ENCODE peak calls at places on chromosomes 2 and 18, in seven cellular contexts. A, S, D, B, H, M and O are unnamed samples.

GRCh38 chr2:164903214-164903613 is 52.1 kb downstream of the SLC38A11 start:
- DNase-seq in A (no peak), S (no peak), D (peak; percentile 77), B (no peak), H (no peak), M (peak; percentile 77), O (peak; percentile 37)

GRCh38 chr2:26672112-26672817 is 20.3 kb upstream of the KCNK3 start:
- DNase-seq in A (no peak), S (no peak), D (no peak), B (no peak), H (no peak), M (no peak), O (no peak)

GRCh38 chr18:37396981-37397720 is 168.4 kb downstream of the CELF4 start:
- DNase-seq in A (no peak), S (no peak), D (peak; percentile 7), B (no peak), H (no peak), M (peak; percentile 48), O (no peak)

GRCh38 chr2:226478121-226478809 is 321.4 kb downstream of the IRS1 start:
- DNase-seq in A (peak; percentile 33), S (peak; percentile 85), D (peak; percentile 96), B (no peak), H (peak; percentile 77), M (peak; percentile 96), O (peak; percentile 56)

GRCh38 chr2:121171625-121172119 is 113.3 kb downstream of the TFCP2L1 start:
- DNase-seq in A (no peak), S (no peak), D (no peak), B (no peak), H (no peak), M (no peak), O (no peak)

GRCh38 chr2:142153601-142154000 is 22.8 kb upstream of the LRP1B start:
- DNase-seq in A (no peak), S (no peak), D (no peak), B (no peak), H (no peak), M (no peak), O (no peak)

GRCh38 chr2:203453858-203454451 is 81.1 kb downstream of the RAPH1 start:
- DNase-seq in A (peak; percentile 15), S (peak; percentile 70), D (peak; percentile 72), B (no peak), H (no peak), M (peak; percentile 77), O (peak; percentile 21)

GRCh38 chr2:79861059-79861374 is 348.2 kb downstream of the CTNNA2 start:
- DNase-seq in A (no peak), S (no peak), D (no peak), B (no peak), H (no peak), M (no peak), O (no peak)

GRCh38 chr2:83069724-83070123 is 1389.4 kb downstream of the SUCLG1 start:
- DNase-seq in A (no peak), S (peak; percentile 13), D (peak; percentile 28), B (no peak), H (no peak), M (peak; percentile 54), O (peak; percentile 24)

GRCh38 chr2:76445880-76446279 is 735.2 kb upstream of the GCFC2 start:
- DNase-seq in A (no peak), S (no peak), D (no peak), B (no peak), H (no peak), M (no peak), O (no peak)

GRCh38 chr2:86003967-86004366 is 101.7 kb downstream of the POLR1A start:
- DNase-seq in A (no peak), S (no peak), D (no peak), B (no peak), H (no peak), M (no peak), O (no peak)

GRCh38 chr2:176269319-176270099 is at the start of gene MTX2:
- DNase-seq in A (peak; percentile 69), S (peak; percentile 90), D (peak; percentile 57), B (peak; percentile 38), H (peak; percentile 85), M (peak; percentile 62), O (peak; percentile 74)

GRCh38 chr2:28336264-28336992 is 56.2 kb upstream of the FOSL2 start:
- DNase-seq in A (no peak), S (no peak), D (no peak), B (no peak), H (no peak), M (no peak), O (no peak)

GRCh38 chr2:38900726-38901125 is 11.1 kb downstream of the ARHGEF33 start:
- DNase-seq in A (no peak), S (no peak), D (no peak), B (no peak), H (no peak), M (no peak), O (no peak)

GRCh38 chr2:127082974-127083373 is 24.0 kb downstream of the BIN1 start:
- DNase-seq in A (no peak), S (no peak), D (peak; percentile 35), B (no peak), H (no peak), M (peak; percentile 82), O (no peak)

GRCh38 chr2:6071536-6071935 is 379.4 kb downstream of the SOX11 start:
- DNase-seq in A (no peak), S (no peak), D (no peak), B (no peak), H (no peak), M (no peak), O (no peak)

GRCh38 chr2:148455791-148456190 is 188.8 kb upstream of the EPC2 start:
- DNase-seq in A (no peak), S (no peak), D (peak; percentile 4), B (no peak), H (no peak), M (peak; percentile 8), O (no peak)

GRCh38 chr18:6836331-6836730 is 106.8 kb downstream of the ARHGAP28 start:
- DNase-seq in A (no peak), S (no peak), D (peak; percentile 2), B (no peak), H (no peak), M (no peak), O (peak; percentile 95)

GRCh38 chr2:20579866-20580265 is 71.0 kb downstream of the HS1BP3 start:
- DNase-seq in A (no peak), S (no peak), D (no peak), B (no peak), H (peak; percentile 34), M (no peak), O (no peak)

GRCh38 chr2:216215991-216216390 is 106.8 kb downstream of the XRCC5 start:
- DNase-seq in A (no peak), S (peak; percentile 49), D (peak; percentile 40), B (no peak), H (no peak), M (peak; percentile 28), O (no peak)

DNA sequence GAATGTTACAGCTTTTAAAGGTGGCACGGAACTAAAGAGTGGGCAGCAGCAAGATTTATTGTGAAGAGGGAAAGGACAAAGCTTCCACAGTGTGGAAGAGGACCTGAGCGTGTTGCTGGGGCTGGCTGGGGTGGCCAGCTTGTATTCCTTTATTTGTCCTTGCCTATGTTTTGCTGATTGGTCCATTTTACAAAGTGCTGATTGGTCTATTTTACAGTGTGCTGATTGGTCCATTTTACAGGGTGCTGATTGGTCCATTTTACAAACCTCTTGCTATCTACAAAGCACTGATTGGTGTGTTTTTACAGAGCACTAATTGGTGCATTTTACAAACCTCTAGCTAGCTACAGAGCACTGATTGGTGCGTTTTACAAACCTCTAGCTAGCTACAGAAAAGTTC is 109.7 kb upstream of the DDX18 start:
- DNase-seq in A (no peak), S (no peak), D (no peak), B (no peak), H (no peak), M (no peak), O (no peak)
- H2AFZ ChIP-seq in A (no peak overlapping the region), S (no peak overlapping the region), D (no peak overlapping the region), B (no peak overlapping the region), H (no peak overlapping the region), M (no peak overlapping the region), O (no peak overlapping the region)

DNA sequence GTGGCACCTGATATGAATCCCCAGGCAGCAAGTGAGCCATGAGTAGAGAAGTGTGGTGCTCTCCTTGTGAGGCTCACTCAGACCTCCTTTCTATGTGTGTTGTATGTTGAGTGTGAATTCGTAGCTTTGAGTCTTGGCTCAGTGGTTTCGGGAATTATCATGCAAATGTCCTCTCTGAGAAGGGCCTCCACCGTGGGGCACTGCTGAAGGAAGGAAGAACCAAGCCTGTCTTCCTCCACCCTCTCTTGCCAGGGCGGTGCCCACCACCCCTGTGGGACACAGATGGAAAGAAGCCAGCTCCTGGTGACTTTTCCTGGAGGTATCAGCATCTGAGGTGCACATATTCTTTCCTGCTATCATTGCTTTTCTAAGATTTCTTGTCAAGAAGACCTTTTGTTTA is 156.1 kb downstream of the MYT1L start:
- DNase-seq in A (no peak), S (no peak), D (no peak), B (no peak), H (no peak), M (no peak), O (no peak)
- H2AFZ ChIP-seq in A (no peak overlapping the region), S (no peak overlapping the region), D (no peak overlapping the region), B (no peak overlapping the region), H (no peak overlapping the region), M (no peak overlapping the region), O (no peak overlapping the region)

GRCh38 chr18:48902023-48902855 is 48.5 kb downstream of the SMAD7 start:
- DNase-seq in A (no peak), S (peak; percentile 90), D (peak; percentile 91), B (no peak), H (peak; percentile 88), M (peak; percentile 89), O (peak; percentile 73)
- H2AFZ ChIP-seq in A (peak overlapping the region; percentile 56), S (peak overlapping the region; percentile 14), D (peak overlapping the region; percentile 90), B (no peak overlapping the region), H (no peak overlapping the region), M (peak overlapping the region; percentile 78), O (peak overlapping the region; percentile 71)

DNA sequence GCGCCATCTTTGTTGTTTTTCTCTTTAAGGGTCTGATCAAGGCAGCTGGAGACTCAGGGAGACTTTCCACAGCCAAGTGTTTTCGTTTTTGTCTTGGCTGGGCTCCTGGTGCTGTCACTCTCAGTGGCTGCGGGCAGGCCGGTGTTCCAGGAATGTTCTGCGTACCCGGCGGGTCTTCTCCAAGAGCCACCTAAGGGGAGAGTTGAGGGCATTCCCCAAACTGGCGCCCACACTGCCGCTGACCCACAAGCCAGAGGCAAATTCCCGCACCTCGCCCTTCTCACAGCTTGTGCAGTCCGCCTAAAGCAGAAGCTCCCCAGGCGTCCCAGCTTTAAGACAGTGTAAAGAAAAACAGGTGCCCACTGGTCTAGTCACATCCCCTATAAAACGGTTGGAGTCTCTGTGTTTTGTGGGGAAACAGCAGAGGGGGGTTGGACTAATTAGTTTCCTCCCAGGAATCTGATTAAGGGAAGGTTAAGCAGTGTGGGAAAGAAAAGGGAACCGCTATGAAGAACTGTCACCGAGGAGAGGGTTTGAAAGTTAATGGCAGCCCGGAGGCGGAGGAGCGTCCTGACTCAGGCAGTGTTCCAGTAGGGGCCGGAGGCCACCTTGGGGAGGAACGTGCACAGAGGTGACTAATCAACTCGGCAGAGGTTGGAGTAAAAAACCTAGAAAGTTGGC is 224.5 kb downstream of the SLC4A3 start:
- DNase-seq in A (peak; percentile 55), S (peak; percentile 24), D (peak; percentile 23), B (no peak), H (peak; percentile 61), M (no peak), O (peak; percentile 58)
- H2AFZ ChIP-seq in A (peak overlapping the region; percentile 42), S (no peak overlapping the region), D (peak overlapping the region; percentile 76), B (no peak overlapping the region), H (no peak overlapping the region), M (no peak overlapping the region), O (peak overlapping the region; percentile 42)